ENCODE peak calls at places on chromosomes 2 and 18, in seven cellular contexts. I is mammary epithelial cell, X is OCI-LY7, S is MM.1S, M is neuronal stem cell, Y is H9, V is neural progenitor cell. J is an unnamed sample.

GRCh38 chr2:147135401-147135800 is 709.4 kb upstream of the ACVR2A start:
- DNase-seq in I (no peak), X (no peak), S (no peak), M (no peak), Y (no peak), V (no peak), J (no peak)

GRCh38 chr18:79405019-79405780 is 9.5 kb downstream of the NFATC1 start:
- DNase-seq in I (no peak), X (no peak), S (no peak), M (no peak), Y (no peak), V (no peak), J (no peak)

GRCh38 chr2:65382776-65383357 is 49.5 kb downstream of the SPRED2 start:
- DNase-seq in I (peak; percentile 99), X (peak; percentile 85), S (peak; percentile 95), M (no peak), Y (peak; percentile 43), V (no peak), J (peak; percentile 87)

GRCh38 chr18:48153641-48154481 is 223.4 kb upstream of the SMAD2 start:
- DNase-seq in I (peak; percentile 55), X (no peak), S (no peak), M (no peak), Y (no peak), V (no peak), J (no peak)

GRCh38 chr2:240182966-240183365 is 42.5 kb upstream of the OTOS start:
- DNase-seq in I (no peak), X (no peak), S (no peak), M (no peak), Y (no peak), V (no peak), J (no peak)

GRCh38 chr18:31454066-31454708 is 6.6 kb downstream of the DSG3 start:
- DNase-seq in I (peak; percentile 95), X (no peak), S (no peak), M (no peak), Y (no peak), V (no peak), J (no peak)

GRCh38 chr18:23837591-23837990 is 148.3 kb downstream of the LAMA3 start:
- DNase-seq in I (peak; percentile 86), X (no peak), S (no peak), M (no peak), Y (no peak), V (no peak), J (no peak)

GRCh38 chr2:631741-632140 is 45.5 kb downstream of the TMEM18 start:
- DNase-seq in I (no peak), X (no peak), S (no peak), M (no peak), Y (no peak), V (no peak), J (no peak)

GRCh38 chr2:40556739-40557138 is 104.8 kb upstream of the SLC8A1 start:
- DNase-seq in I (no peak), X (no peak), S (no peak), M (no peak), Y (no peak), V (no peak), J (no peak)

GRCh38 chr2:69464575-69464974 is 27.3 kb upstream of the NFU1 start:
- DNase-seq in I (peak; percentile 86), X (no peak), S (no peak), M (no peak), Y (no peak), V (no peak), J (peak; percentile 12)

GRCh38 chr2:19046986-19047780 is 311.2 kb downstream of the OSR1 start:
- DNase-seq in I (no peak), X (no peak), S (no peak), M (no peak), Y (no peak), V (no peak), J (no peak)

GRCh38 chr2:38176619-38177021 is 100.7 kb upstream of the CYP1B1 start:
- DNase-seq in I (peak; percentile 19), X (no peak), S (no peak), M (no peak), Y (no peak), V (no peak), J (no peak)

GRCh38 chr2:128986026-128986720 is 667.5 kb upstream of the HS6ST1 start:
- DNase-seq in I (peak; percentile 31), X (no peak), S (no peak), M (no peak), Y (no peak), V (no peak), J (no peak)

GRCh38 chr2:70069049-70069448 is 18.2 kb upstream of the PCBP1 start:
- DNase-seq in I (peak; percentile 94), X (no peak), S (peak; percentile 90), M (no peak), Y (no peak), V (no peak), J (no peak)

GRCh38 chr18:10065296-10065695 is 151.5 kb downstream of the VAPA start:
- DNase-seq in I (no peak), X (no peak), S (no peak), M (no peak), Y (no peak), V (no peak), J (no peak)

GRCh38 chr2:172307800-172308199 is 119.6 kb upstream of the ITGA6 start:
- DNase-seq in I (peak; percentile 27), X (no peak), S (no peak), M (no peak), Y (no peak), V (no peak), J (no peak)

GRCh38 chr2:97982621-97983020 is 13.1 kb downstream of the TMEM131 start:
- DNase-seq in I (no peak), X (no peak), S (no peak), M (no peak), Y (no peak), V (no peak), J (no peak)

GRCh38 chr2:96116424-96116878 is at the start of gene ADRA2B:
- DNase-seq in I (peak; percentile 74), X (peak; percentile 44), S (peak; percentile 84), M (peak; percentile 71), Y (peak; percentile 90), V (peak; percentile 91), J (peak; percentile 72)

GRCh38 chr2:16661536-16661935 is 4.1 kb downstream of the CYRIA start:
- DNase-seq in I (no peak), X (no peak), S (no peak), M (no peak), Y (no peak), V (no peak), J (no peak)

GRCh38 chr18:7740815-7741214 is 173.7 kb downstream of the PTPRM start:
- DNase-seq in I (no peak), X (no peak), S (no peak), M (peak; percentile 4), Y (no peak), V (peak; percentile 43), J (no peak)

GRCh38 chr2:53473236-53473635 is 294.4 kb upstream of the CHAC2 start:
- DNase-seq in I (no peak), X (peak; percentile 2), S (peak; percentile 24), M (no peak), Y (peak; percentile 45), V (peak; percentile 28), J (peak; percentile 6)

GRCh38 chr18:29693334-29693733 is 1349.2 kb downstream of the DSC3 start:
- DNase-seq in I (no peak), X (no peak), S (no peak), M (no peak), Y (no peak), V (no peak), J (no peak)

GRCh38 chr18:54323970-54324369 is 33.7 kb downstream of the STARD6 start:
- DNase-seq in I (no peak), X (no peak), S (no peak), M (no peak), Y (no peak), V (no peak), J (no peak)

GRCh38 chr2:216426938-216427337 is 14.7 kb downstream of the SMARCAL1 start:
- DNase-seq in I (peak; percentile 36), X (no peak), S (no peak), M (no peak), Y (no peak), V (no peak), J (no peak)

GRCh38 chr18:38961880-38962279 is 1396.3 kb upstream of the CELF4 start:
- DNase-seq in I (no peak), X (no peak), S (no peak), M (no peak), Y (no peak), V (peak; percentile 23), J (no peak)
- H2AFZ ChIP-seq in I (no peak overlapping the region), X (no peak overlapping the region), S (no peak overlapping the region), M (peak overlapping the region; percentile 56), Y (no peak overlapping the region), V (peak overlapping the region; percentile 92), J (no peak overlapping the region)

GRCh38 chr2:231568785-231569435 is 23.8 kb upstream of the TEX44 start:
- DNase-seq in I (no peak), X (no peak), S (no peak), M (no peak), Y (no peak), V (no peak), J (no peak)

GRCh38 chr2:231563378-231563961 is 29.2 kb upstream of the TEX44 start:
- DNase-seq in I (peak; percentile 33), X (peak; percentile 68), S (peak; percentile 52), M (peak; percentile 51), Y (peak; percentile 86), V (peak; percentile 84), J (peak; percentile 81)

GRCh38 chr2:231565915-231566594 is 26.6 kb upstream of the TEX44 start:
- DNase-seq in I (no peak), X (no peak), S (no peak), M (no peak), Y (no peak), V (no peak), J (no peak)

GRCh38 chr2:231568098-231568784 is 24.4 kb upstream of the TEX44 start:
- DNase-seq in I (no peak), X (no peak), S (no peak), M (no peak), Y (no peak), V (no peak), J (no peak)

GRCh38 chr2:231567159-231567558 is 25.5 kb upstream of the TEX44 start:
- DNase-seq in I (no peak), X (no peak), S (no peak), M (no peak), Y (no peak), V (no peak), J (no peak)
- H2AFZ ChIP-seq in I (no peak overlapping the region), X (no peak overlapping the region), S (no peak overlapping the region), M (no peak overlapping the region), Y (no peak overlapping the region), V (no peak overlapping the region), J (no peak overlapping the region)

GRCh38 chr2:44869761-44870160 is 71.7 kb upstream of the SIX3 start:
- DNase-seq in I (no peak), X (no peak), S (no peak), M (no peak), Y (no peak), V (no peak), J (no peak)

DNA sequence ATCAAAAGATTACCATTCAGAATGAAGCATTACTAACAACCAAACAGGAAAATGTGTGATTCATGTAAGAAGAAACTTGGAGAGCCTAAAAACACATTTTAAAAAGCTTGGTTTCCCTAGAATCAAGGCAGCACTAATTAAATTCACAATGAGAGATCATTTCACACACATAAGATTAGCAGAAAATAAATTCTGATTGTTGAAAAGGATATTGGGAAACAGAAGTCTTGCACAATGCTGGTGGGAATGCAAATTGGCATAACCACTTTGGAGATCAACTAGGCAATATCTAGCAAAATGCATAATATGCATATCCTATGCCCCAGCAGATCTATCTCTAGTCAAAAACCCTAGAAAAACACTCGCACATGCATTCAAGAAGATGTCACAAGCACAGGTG is 75.4 kb upstream of the SIX3 start:
- DNase-seq in I (no peak), X (no peak), S (no peak), M (no peak), Y (no peak), V (no peak), J (no peak)
- H2AFZ ChIP-seq in I (no peak overlapping the region), X (no peak overlapping the region), S (no peak overlapping the region), M (no peak overlapping the region), Y (no peak overlapping the region), V (no peak overlapping the region), J (no peak overlapping the region)

GRCh38 chr2:200087451-200087850 is 132.1 kb downstream of the MAIP1 start:
- DNase-seq in I (no peak), X (no peak), S (no peak), M (no peak), Y (no peak), V (no peak), J (no peak)
- H2AFZ ChIP-seq in I (no peak overlapping the region), X (no peak overlapping the region), S (no peak overlapping the region), M (no peak overlapping the region), Y (no peak overlapping the region), V (no peak overlapping the region), J (no peak overlapping the region)